ENCODE peak calls at places on chromosomes 12 and 14, in six cellular contexts. One of them, this sample, is unnamed.

GRCh38 chr14:103129301-103130016 is 6.2 kb downstream of the TNFAIP2 start:
- DNase-seq in ascending aorta: no peak
- DNase-seq in stimulated activated CD8-positive, alpha-beta memory T cell treated with anti-CD3 and anti-CD28 coated beads, Interleukin-2, amount 100 ng/mL, for 48 hours: no peak
- DNase-seq in coronary artery: no peak
- DNase-seq in endothelial cell: no peak
- DNase-seq in NCI-H526 treated with DMSO at 0.1 percent for 48 hours: no peak
- DNase-seq in this sample: no peak

GRCh38 chr12:98893601-98894411 is 248.7 kb downstream of the APAF1 start:
- DNase-seq in ascending aorta: no peak
- DNase-seq in stimulated activated CD8-positive, alpha-beta memory T cell treated with anti-CD3 and anti-CD28 coated beads, Interleukin-2, amount 100 ng/mL, for 48 hours: no peak
- DNase-seq in coronary artery: no peak
- DNase-seq in endothelial cell: peak
- DNase-seq in NCI-H526 treated with DMSO at 0.1 percent for 48 hours: no peak
- DNase-seq in this sample: no peak

GRCh38 chr12:104569348-104570173 is 112.8 kb downstream of the CHST11 start:
- DNase-seq in ascending aorta: no peak
- DNase-seq in stimulated activated CD8-positive, alpha-beta memory T cell treated with anti-CD3 and anti-CD28 coated beads, Interleukin-2, amount 100 ng/mL, for 48 hours: peak
- DNase-seq in coronary artery: no peak
- DNase-seq in endothelial cell: no peak
- DNase-seq in NCI-H526 treated with DMSO at 0.1 percent for 48 hours: no peak
- DNase-seq in this sample: peak

GRCh38 chr12:132946507-132946820 is 9.6 kb downstream of the ZNF605 start:
- DNase-seq in ascending aorta: no peak
- DNase-seq in stimulated activated CD8-positive, alpha-beta memory T cell treated with anti-CD3 and anti-CD28 coated beads, Interleukin-2, amount 100 ng/mL, for 48 hours: no peak
- DNase-seq in coronary artery: no peak
- DNase-seq in endothelial cell: no peak
- DNase-seq in NCI-H526 treated with DMSO at 0.1 percent for 48 hours: no peak
- DNase-seq in this sample: no peak

GRCh38 chr14:51511265-51511664 is 140.4 kb upstream of the FRMD6 start:
- DNase-seq in ascending aorta: no peak
- DNase-seq in stimulated activated CD8-positive, alpha-beta memory T cell treated with anti-CD3 and anti-CD28 coated beads, Interleukin-2, amount 100 ng/mL, for 48 hours: no peak
- DNase-seq in coronary artery: no peak
- DNase-seq in endothelial cell: no peak
- DNase-seq in NCI-H526 treated with DMSO at 0.1 percent for 48 hours: no peak
- DNase-seq in this sample: no peak

GRCh38 chr12:59972941-59973340 is 377.1 kb downstream of the SLC16A7 start:
- DNase-seq in ascending aorta: no peak
- DNase-seq in stimulated activated CD8-positive, alpha-beta memory T cell treated with anti-CD3 and anti-CD28 coated beads, Interleukin-2, amount 100 ng/mL, for 48 hours: no peak
- DNase-seq in coronary artery: no peak
- DNase-seq in endothelial cell: no peak
- DNase-seq in NCI-H526 treated with DMSO at 0.1 percent for 48 hours: no peak
- DNase-seq in this sample: no peak

GRCh38 chr14:57378661-57379060 is 11.7 kb upstream of the NAA30 start:
- DNase-seq in ascending aorta: no peak
- DNase-seq in stimulated activated CD8-positive, alpha-beta memory T cell treated with anti-CD3 and anti-CD28 coated beads, Interleukin-2, amount 100 ng/mL, for 48 hours: no peak
- DNase-seq in coronary artery: no peak
- DNase-seq in endothelial cell: no peak
- DNase-seq in NCI-H526 treated with DMSO at 0.1 percent for 48 hours: no peak
- DNase-seq in this sample: no peak

GRCh38 chr12:68532204-68532886 is 78.4 kb upstream of the RAP1B start:
- DNase-seq in ascending aorta: no peak
- DNase-seq in stimulated activated CD8-positive, alpha-beta memory T cell treated with anti-CD3 and anti-CD28 coated beads, Interleukin-2, amount 100 ng/mL, for 48 hours: no peak
- DNase-seq in coronary artery: no peak
- DNase-seq in endothelial cell: no peak
- DNase-seq in NCI-H526 treated with DMSO at 0.1 percent for 48 hours: no peak
- DNase-seq in this sample: no peak